ENCODE peak calls at places on chromosomes 6 and 20, in four cellular contexts. D is HT-29, X is HTR-8/SVneo, R is naive B cell. A is an unnamed sample.

GRCh38 chr6:53956068-53956711 is 155.1 kb upstream of the MLIP start:
- DNase-seq in R (no peak), D (peak), X (peak), A (peak)

GRCh38 chr20:25058797-25059486 is 1.0 kb upstream of the ACSS1 start:
- DNase-seq in X (no peak), R (no peak), D (no peak), A (no peak)

GRCh38 chr6:107421696-107422256 is 37.6 kb downstream of the PDSS2 start:
- DNase-seq in D (no peak), X (no peak), R (no peak), A (no peak)

GRCh38 chr6:35425284-35425683 is 26.9 kb upstream of the FANCE start:
- DNase-seq in D (no peak), X (peak), R (no peak), A (no peak)

GRCh38 chr6:73382462-73383113 is 12.0 kb upstream of the DDX43 start:
- DNase-seq in D (peak), X (no peak), R (no peak), A (peak)

GRCh38 chr20:35303735-35304431 is 11.7 kb upstream of the FAM83C start:
- DNase-seq in D (peak), X (peak), R (peak), A (peak)

GRCh38 chr6:340181-340955 is 48.1 kb downstream of the DUSP22 start:
- DNase-seq in R (no peak), X (no peak), D (no peak), A (no peak)

GRCh38 chr6:121856296-121856695 is 420.9 kb downstream of the GJA1 start:
- DNase-seq in R (no peak), X (no peak), D (no peak), A (no peak)

GRCh38 chr20:62616728-62617621 is 25.3 kb upstream of the SLCO4A1 start:
- DNase-seq in X (peak), D (peak), R (peak), A (peak)

GRCh38 chr6:56840467-56841371 is 114.2 kb upstream of the BEND6 start:
- DNase-seq in R (no peak), D (no peak), X (peak), A (peak)

GRCh38 chr6:328184-328670 is 35.9 kb downstream of the DUSP22 start:
- DNase-seq in D (no peak), X (peak), R (no peak), A (peak)

GRCh38 chr6:37940074-37940847 is 120.7 kb downstream of the ZFAND3 start:
- DNase-seq in D (no peak), R (no peak), X (no peak), A (no peak)

GRCh38 chr6:9399916-9400315 is 964.6 kb upstream of the SLC35B3 start:
- DNase-seq in X (no peak), R (no peak), D (peak), A (no peak)

GRCh38 chr6:143734641-143735063 is 56.9 kb downstream of the PHACTR2 start:
- DNase-seq in D (no peak), R (no peak), X (no peak), A (no peak)

GRCh38 chr20:31824554-31825313 is 5.6 kb downstream of the MYLK2 start:
- DNase-seq in D (no peak), X (no peak), R (no peak), A (no peak)

GRCh38 chr6:7723041-7723447 is 2.9 kb upstream of the BMP6 start:
- DNase-seq in X (peak), R (peak), D (peak), A (peak)

GRCh38 chr6:32627831-32628230 is 9.4 kb upstream of the HLA-DQA1 start:
- DNase-seq in X (no peak), D (peak), R (peak), A (peak)

GRCh38 chr6:56902551-56903464 is 52.1 kb upstream of the BEND6 start:
- DNase-seq in R (peak), X (peak), D (peak), A (peak)

GRCh38 chr6:12957321-12958051 is 240.9 kb downstream of the PHACTR1 start:
- DNase-seq in R (peak), X (peak), D (no peak), A (no peak)

GRCh38 chr6:3956054-3956453 is 106.9 kb downstream of the FAM50B start:
- DNase-seq in R (no peak), D (no peak), X (no peak), A (no peak)